ENCODE peak calls at places on chromosomes 12 and 14, in four cellular contexts. P, V, Y and D are unnamed samples.
A peak's percentile ranks its signal among the peaks of the same experiment; 100 is the strongest.

GRCh38 chr12:63276537-63277365 is 125.8 kb upstream of the AVPR1A start:
- DNase-seq in Y (no peak), V (no peak), P (no peak), D (peak; percentile 26)

GRCh38 chr12:70876952-70877351 is 43.6 kb downstream of the PTPRR start:
- DNase-seq in V (no peak), P (no peak), Y (no peak), D (no peak)

GRCh38 chr12:124379379-124379937 is 84.6 kb downstream of the RFLNA start:
- DNase-seq in P (no peak), Y (no peak), V (no peak), D (no peak)

GRCh38 chr12:132490481-132491348 is 764 bp downstream of the FBRSL1 start:
- DNase-seq in V (no peak), Y (no peak), P (no peak), D (peak; percentile 84)

GRCh38 chr14:90388437-90388836 is 8.4 kb upstream of the CALM1 start:
- DNase-seq in Y (no peak), P (no peak), V (no peak), D (peak; percentile 61)

GRCh38 chr12:75409833-75410232 is 18.9 kb downstream of the GLIPR1L2 start:
- DNase-seq in V (no peak), P (no peak), Y (no peak), D (no peak)

GRCh38 chr14:70907996-70908917 is 998 bp downstream of the PCNX1 start:
- DNase-seq in Y (peak; percentile 76), V (peak; percentile 67), P (no peak), D (peak; percentile 74)

GRCh38 chr12:124618291-124618902 is 51.0 kb upstream of the NCOR2 start:
- DNase-seq in V (no peak), P (no peak), Y (no peak), D (no peak)

GRCh38 chr12:118360785-118361404 is 11.8 kb downstream of the TAOK3 start:
- DNase-seq in Y (no peak), P (no peak), V (no peak), D (no peak)

GRCh38 chr14:75098682-75099081 is 28.2 kb downstream of the NEK9 start:
- DNase-seq in P (no peak), V (no peak), Y (no peak), D (no peak)

GRCh38 chr14:37413504-37414003 is 181.5 kb downstream of the FOXA1 start:
- DNase-seq in Y (no peak), P (no peak), V (no peak), D (no peak)

GRCh38 chr14:93937519-93937918 is 10.4 kb downstream of the FAM181A start:
- DNase-seq in V (no peak), P (no peak), Y (no peak), D (no peak)

GRCh38 chr14:104315169-104315568 is 176.8 kb downstream of the KIF26A start:
- DNase-seq in Y (peak; percentile 55), P (peak; percentile 22), V (no peak), D (no peak)

GRCh38 chr12:72432037-72432604 is 160.0 kb downstream of the TRHDE start:
- DNase-seq in P (no peak), Y (no peak), V (no peak), D (peak; percentile 57)

GRCh38 chr12:122085006-122085405 is 6.5 kb downstream of the MLXIP start:
- DNase-seq in P (no peak), Y (peak; percentile 11), V (no peak), D (no peak)

GRCh38 chr14:68667313-68667791 is 125.5 kb downstream of the ZFP36L1 start:
- DNase-seq in P (no peak), Y (peak; percentile 53), V (no peak), D (no peak)

GRCh38 chr14:72880820-72881219 is 13.1 kb downstream of the DPF3 start:
- DNase-seq in Y (no peak), V (no peak), P (no peak), D (no peak)

GRCh38 chr12:78101181-78101876 is 270.6 kb downstream of the NAV3 start:
- DNase-seq in Y (no peak), V (no peak), P (no peak), D (no peak)

GRCh38 chr14:95156765-95157194 is 549 bp downstream of the DICER1 start:
- DNase-seq in P (no peak), V (peak; percentile 46), Y (peak; percentile 79), D (peak; percentile 78)

GRCh38 chr14:23457587-23458445 is 11.7 kb upstream of the NGDN start:
- DNase-seq in Y (no peak), V (no peak), P (no peak), D (no peak)

GRCh38 chr12:108482717-108483212 is 32.3 kb upstream of the FICD start:
- DNase-seq in V (no peak), P (no peak), Y (no peak), D (no peak)

GRCh38 chr14:94124582-94125377 is 4.6 kb downstream of the IFI27L2 start:
- DNase-seq in P (no peak), Y (peak; percentile 43), V (no peak), D (no peak)

GRCh38 chr12:119802472-119802871 is 74.6 kb downstream of the CIT start:
- DNase-seq in P (no peak), V (no peak), Y (peak; percentile 73), D (no peak)

GRCh38 chr12:66555113-66555512 is 123.8 kb downstream of the GRIP1 start:
- DNase-seq in P (no peak), Y (no peak), V (no peak), D (no peak)

GRCh38 chr12:133038310-133038709 is 1.0 kb downstream of the ZNF84 start:
- DNase-seq in P (no peak), V (no peak), Y (no peak), D (no peak)

GRCh38 chr14:101026341-101026740 is 122.8 kb upstream of the RTL1 start:
- DNase-seq in V (no peak), Y (peak; percentile 50), P (no peak), D (no peak)

GRCh38 chr12:65824314-65824563 is at the start of gene HMGA2:
- DNase-seq in V (peak; percentile 28), Y (peak; percentile 64), P (no peak), D (no peak)

GRCh38 chr14:72270341-72270740 is 338.1 kb downstream of the RGS6 start:
- DNase-seq in P (no peak), V (no peak), Y (no peak), D (no peak)

GRCh38 chr14:93105362-93105761 is 10.4 kb downstream of the ITPK1 start:
- DNase-seq in P (no peak), V (peak; percentile 51), Y (no peak), D (no peak)

GRCh38 chr14:75182820-75183219 is 6.4 kb upstream of the TMED10 start:
- DNase-seq in P (no peak), V (no peak), Y (no peak), D (no peak)

DNA sequence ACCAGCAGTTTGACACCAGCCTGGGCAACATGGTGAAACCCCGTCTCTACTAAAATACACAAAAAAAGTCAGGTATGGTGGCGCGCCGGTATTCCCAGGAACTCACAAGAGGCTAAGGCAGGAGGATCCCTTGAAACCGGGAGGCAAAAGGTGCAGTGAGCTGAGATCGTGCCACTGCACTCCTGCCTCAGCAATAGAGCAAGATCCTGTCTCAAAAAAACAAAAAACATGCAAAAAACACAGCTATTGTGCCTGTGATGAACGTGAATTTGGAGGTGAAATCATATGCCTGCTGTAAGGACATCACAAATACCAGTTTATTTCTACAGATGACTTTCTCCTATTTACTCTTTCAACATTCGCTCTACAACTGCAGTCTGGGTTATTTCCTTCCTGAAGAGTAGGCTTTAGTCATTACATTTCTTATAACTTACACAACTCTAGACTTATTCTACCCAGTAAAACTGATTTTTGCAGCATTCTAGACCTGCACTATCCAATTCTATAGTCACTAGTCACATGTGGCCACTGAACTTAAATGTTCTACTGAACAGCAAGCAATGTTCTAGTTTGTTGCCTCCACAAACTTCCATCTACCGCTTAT is 48.3 kb downstream of the HNRNPC start:
- DNase-seq in Y (no peak), V (no peak), P (no peak), D (no peak)
- H3K4me1 ChIP-seq in Y (peaks cover 23% of the 10 kb centered on the region), V (peaks cover 53% of the 10 kb centered on the region), P (no peaks in the 10 kb centered on the region), D (no peaks in the 10 kb centered on the region)

GRCh38 chr14:77200406-77200985 is 18.9 kb downstream of the TMEM63C start:
- DNase-seq in P (peak; percentile 2), Y (no peak), V (no peak), D (no peak)

GRCh38 chr14:77197988-77198387 is 16.4 kb downstream of the TMEM63C start:
- DNase-seq in V (no peak), Y (peak; percentile 50), P (no peak), D (no peak)

GRCh38 chr14:77195766-77196165 is 14.2 kb downstream of the TMEM63C start:
- DNase-seq in Y (peak; percentile 54), V (no peak), P (no peak), D (no peak)

GRCh38 chr14:77199590-77199989 is 18.0 kb downstream of the TMEM63C start:
- DNase-seq in Y (no peak), P (peak; percentile 17), V (no peak), D (no peak)

GRCh38 chr14:77198576-77198975 is 17.0 kb downstream of the TMEM63C start:
- DNase-seq in Y (no peak), P (no peak), V (no peak), D (no peak)
- H3K27me3 ChIP-seq in Y (no peaks in the 10 kb centered on the region), P (no peaks in the 10 kb centered on the region), V (no peaks in the 10 kb centered on the region), D (no peaks in the 10 kb centered on the region)

GRCh38 chr12:88416155-88416554 is 164.1 kb downstream of the KITLG start:
- DNase-seq in V (no peak), P (no peak), Y (no peak), D (no peak)

GRCh38 chr12:88419794-88420193 is 160.5 kb downstream of the KITLG start:
- DNase-seq in Y (no peak), V (no peak), P (no peak), D (no peak)

GRCh38 chr12:88417531-88417930 is 162.7 kb downstream of the KITLG start:
- DNase-seq in Y (no peak), V (no peak), P (no peak), D (no peak)

GRCh38 chr12:88418856-88419497 is 161.3 kb downstream of the KITLG start:
- DNase-seq in Y (no peak), V (no peak), P (no peak), D (no peak)

GRCh38 chr12:88416786-88417185 is 163.5 kb downstream of the KITLG start:
- DNase-seq in Y (no peak), P (no peak), V (no peak), D (no peak)
- H3K4me1 ChIP-seq in Y (peaks cover 26% of the 10 kb centered on the region), P (no peaks in the 10 kb centered on the region), V (no peaks in the 10 kb centered on the region), D (peaks cover 7% of the 10 kb centered on the region)

GRCh38 chr14:35988550-35988949 is 162.4 kb downstream of the BRMS1L start:
- DNase-seq in Y (no peak), V (no peak), P (no peak), D (no peak)
- H3K27me3 ChIP-seq in Y (no peaks in the 10 kb centered on the region), V (no peaks in the 10 kb centered on the region), P (no peaks in the 10 kb centered on the region), D (no peaks in the 10 kb centered on the region)

GRCh38 chr12:116125084-116125483 is 152.4 kb downstream of the MED13L start:
- DNase-seq in V (no peak), P (no peak), Y (no peak), D (no peak)
- H3K4me1 ChIP-seq in V (peaks cover 88% of the 10 kb centered on the region), P (peaks cover 7% of the 10 kb centered on the region), Y (peaks cover 80% of the 10 kb centered on the region), D (peaks cover 14% of the 10 kb centered on the region)

GRCh38 chr12:114408415-114408814 is 2.5 kb upstream of the TBX5 start:
- DNase-seq in V (no peak), Y (no peak), P (no peak), D (no peak)
- H3K27me3 ChIP-seq in V (no peaks in the 10 kb centered on the region), Y (peaks cover 95% of the 10 kb centered on the region), P (no peaks in the 10 kb centered on the region), D (peaks cover 79% of the 10 kb centered on the region)